ENCODE peak calls at places on chromosomes 16 and 17, in five cellular contexts. B, E, Z, U and O are unnamed samples. For H3K27me3, the result is how much of the 10 kb centered on the place peaks cover.

GRCh38 chr17:27569257-27569722 is 61.7 kb upstream of the LGALS9 start:
- DNase-seq in U (peak), E (peak), Z (peak), B (no peak), O (no peak)

GRCh38 chr16:68732068-68732680 is 4.9 kb upstream of the CDH1 start:
- DNase-seq in Z (peak), B (no peak), U (peak), E (peak), O (peak)

GRCh38 chr17:63437287-63438091 is 8.6 kb downstream of the CYB561 start:
- DNase-seq in Z (peak), E (no peak), B (no peak), U (no peak), O (no peak)

GRCh38 chr17:32191306-32191705 is 49.0 kb downstream of the RHOT1 start:
- DNase-seq in U (no peak), Z (no peak), B (no peak), E (no peak), O (no peak)

GRCh38 chr17:78368348-78368747 is 8.5 kb upstream of the SOCS3 start:
- DNase-seq in U (no peak), Z (no peak), E (no peak), B (no peak), O (no peak)

GRCh38 chr16:49921791-49922456 is 66.0 kb upstream of the ZNF423 start:
- DNase-seq in B (no peak), E (peak), Z (peak), U (peak), O (peak)

GRCh38 chr16:3554351-3554928 is 22.8 kb downstream of the NLRC3 start:
- DNase-seq in E (no peak), B (no peak), U (no peak), Z (no peak), O (no peak)

GRCh38 chr17:35432176-35433074 is at the start of gene SLFN12:
- DNase-seq in B (peak), Z (peak), E (peak), U (peak), O (peak)

GRCh38 chr17:8057691-8058114 is 18.8 kb downstream of the ALOX15B start:
- DNase-seq in E (peak), U (peak), Z (peak), B (peak), O (no peak)

GRCh38 chr17:17088511-17089205 is 46.4 kb downstream of the MPRIP start:
- DNase-seq in Z (peak), B (no peak), U (no peak), E (no peak), O (peak)

GRCh38 chr17:5898406-5898805 is 171.8 kb upstream of the WSCD1 start:
- DNase-seq in E (no peak), Z (no peak), B (no peak), U (no peak), O (no peak)

GRCh38 chr16:88747588-88748301 is 37.3 kb downstream of the PIEZO1 start:
- DNase-seq in U (peak), B (no peak), E (no peak), Z (no peak), O (peak)

GRCh38 chr17:36682804-36683203 is 81.4 kb downstream of the MRM1 start:
- DNase-seq in U (no peak), B (no peak), E (no peak), Z (no peak), O (no peak)
- H3K27me3 ChIP-seq in U (under half), B (under half), E (under half), Z (under half), O (under half)

GRCh38 chr17:41345992-41346391 is 4.6 kb downstream of the KRT33A start:
- DNase-seq in U (no peak), B (no peak), E (no peak), Z (no peak), O (no peak)
- H3K27me3 ChIP-seq in U (under half), B (under half), E (under half), Z (under half), O (under half)

GRCh38 chr17:79391376-79391775 is 219.5 kb downstream of the RBFOX3 start:
- DNase-seq in U (no peak), Z (no peak), E (no peak), B (no peak), O (no peak)
- H3K27me3 ChIP-seq in U (half or more), Z (half or more), E (under half), B (under half), O (under half)

GRCh38 chr17:40675905-40676304 is 10.9 kb upstream of the KRT222 start:
- DNase-seq in Z (no peak), E (no peak), B (no peak), U (no peak), O (no peak)
- H3K27me3 ChIP-seq in Z (under half), E (under half), B (under half), U (under half), O (half or more)

GRCh38 chr17:9512323-9513168 is 63.1 kb downstream of the STX8 start:
- DNase-seq in E (no peak), B (no peak), U (peak), Z (no peak), O (no peak)
- H3K27me3 ChIP-seq in E (under half), B (under half), U (under half), Z (under half), O (under half)

GRCh38 chr16:54490089-54490488 is 203.5 kb upstream of the IRX3 start:
- DNase-seq in Z (no peak), B (no peak), U (no peak), E (no peak), O (no peak)
- H3K27me3 ChIP-seq in Z (under half), B (under half), U (under half), E (under half), O (under half)